ENCODE peak calls at places on chromosomes 6 and 20, in five cellular contexts. X is HCT116, H is K562, L is Panc1, N is upper lobe of left lung. M is an unnamed sample. For H3K4me1, the result is how much of the 10 kb centered on the place peaks cover.

GRCh38 chr20:35468671-35469334 is 13.4 kb downstream of the CEP250 start:
- ATAC-seq in X (no peak), H (no peak), L (no peak), N (no peak), M (no peak)

GRCh38 chr6:139925894-139926641 is 551.6 kb upstream of the CITED2 start:
- ATAC-seq in X (no peak), H (no peak), L (no peak), N (peak), M (peak)

GRCh38 chr20:48910360-48910781 is 11.1 kb upstream of the ARFGEF2 start:
- ATAC-seq in X (no peak), H (no peak), L (no peak), N (peak), M (peak)

GRCh38 chr6:7124631-7125030 is 16.9 kb downstream of the RREB1 start:
- ATAC-seq in X (no peak), H (no peak), L (no peak), N (no peak), M (no peak)

GRCh38 chr20:10157539-10157938 is 61.1 kb upstream of the SNAP25 start:
- ATAC-seq in X (no peak), H (no peak), L (no peak), N (no peak), M (no peak)

GRCh38 chr6:109023348-109023925 is 71.2 kb downstream of the SESN1 start:
- ATAC-seq in X (no peak), H (no peak), L (no peak), N (no peak), M (no peak)

GRCh38 chr20:58659841-58660240 is 8.8 kb downstream of the STX16 start:
- ATAC-seq in X (peak), H (no peak), L (no peak), N (no peak), M (no peak)

GRCh38 chr20:19849341-19850189 is 91.5 kb downstream of the RIN2 start:
- ATAC-seq in X (no peak), H (no peak), L (no peak), N (no peak), M (peak)

GRCh38 chr20:32820000-32820697 is 395 bp downstream of the MAPRE1 start:
- ATAC-seq in X (peak), H (peak), L (peak), N (peak), M (peak)

GRCh38 chr6:42315991-42316378 is 98.3 kb upstream of the MRPS10 start:
- ATAC-seq in X (peak), H (peak), L (peak), N (peak), M (no peak)

GRCh38 chr6:17666646-17667045 is 40.1 kb downstream of the NUP153 start:
- ATAC-seq in X (no peak), H (no peak), L (no peak), N (no peak), M (no peak)

GRCh38 chr6:162032620-162033019 is 694.9 kb downstream of the PRKN start:
- ATAC-seq in X (no peak), H (no peak), L (no peak), N (peak), M (no peak)

GRCh38 chr6:160300076-160300695 is 41.6 kb upstream of the SLC22A2 start:
- ATAC-seq in X (peak), H (peak), L (no peak), N (no peak), M (no peak)

GRCh38 chr6:142404751-142405150 is 102.9 kb downstream of the ADGRG6 start:
- ATAC-seq in X (no peak), H (no peak), L (peak), N (no peak), M (no peak)

GRCh38 chr6:157786221-157786620 is 36.8 kb upstream of the SNX9 start:
- ATAC-seq in X (no peak), H (no peak), L (no peak), N (no peak), M (no peak)

GRCh38 chr6:7114744-7115451 is 7.1 kb downstream of the RREB1 start:
- ATAC-seq in X (no peak), H (peak), L (no peak), N (no peak), M (no peak)

GRCh38 chr6:142915129-142915697 is 29.8 kb downstream of the HIVEP2 start:
- ATAC-seq in X (no peak), H (no peak), L (no peak), N (no peak), M (no peak)

GRCh38 chr6:166760288-166760687 is 133.2 kb upstream of the RPS6KA2 start:
- ATAC-seq in X (no peak), H (no peak), L (no peak), N (no peak), M (no peak)

GRCh38 chr20:20060234-20060998 is 8.1 kb downstream of the CFAP61 start:
- ATAC-seq in X (no peak), H (no peak), L (no peak), N (no peak), M (no peak)

GRCh38 chr20:31920275-31920855 is 31.5 kb downstream of the PDRG1 start:
- ATAC-seq in X (peak), H (peak), L (no peak), N (no peak), M (no peak)

GRCh38 chr20:41078329-41078728 is 49.7 kb downstream of the TOP1 start:
- ATAC-seq in X (peak), H (peak), L (peak), N (peak), M (peak)

GRCh38 chr6:159249752-159250151 is 80.6 kb downstream of the FNDC1 start:
- ATAC-seq in X (no peak), H (no peak), L (no peak), N (no peak), M (peak)

GRCh38 chr6:358432-358831 is 33.1 kb upstream of the IRF4 start:
- ATAC-seq in X (no peak), H (no peak), L (no peak), N (no peak), M (no peak)

GRCh38 chr20:602357-602970 is 7.6 kb downstream of the TCF15 start:
- ATAC-seq in X (no peak), H (no peak), L (no peak), N (no peak), M (peak)

GRCh38 chr6:25749837-25750236 is 4.7 kb upstream of the SLC17A4 start:
- ATAC-seq in X (no peak), H (no peak), L (no peak), N (no peak), M (no peak)

GRCh38 chr20:8082025-8082424 is 50.0 kb upstream of the PLCB1 start:
- ATAC-seq in X (peak), H (no peak), L (no peak), N (peak), M (no peak)

GRCh38 chr20:45305262-45305661 is 1.4 kb upstream of the RBPJL start:
- ATAC-seq in X (peak), H (peak), L (no peak), N (no peak), M (no peak)

GRCh38 chr6:138944412-138944811 is 43.6 kb downstream of the REPS1 start:
- ATAC-seq in X (no peak), H (peak), L (no peak), N (no peak), M (no peak)

GRCh38 chr6:25343984-25344383 is 64.8 kb downstream of the CARMIL1 start:
- ATAC-seq in X (no peak), H (no peak), L (no peak), N (no peak), M (no peak)

GRCh38 chr20:64084209-64085152 is at the start of gene LKAAEAR1:
- ATAC-seq in X (no peak), H (no peak), L (peak), N (no peak), M (no peak)

GRCh38 chr6:4942673-4943009 is 61.2 kb downstream of the RPP40 start:
- ATAC-seq in X (peak), H (peak), L (peak), N (no peak), M (no peak)

GRCh38 chr6:167443098-167443680 is 118.3 kb downstream of the TTLL2 start:
- ATAC-seq in X (no peak), H (no peak), L (no peak), N (no peak), M (no peak)

GRCh38 chr6:116876107-116876506 is 935 bp upstream of the RFX6 start:
- ATAC-seq in X (no peak), H (no peak), L (peak), N (no peak), M (no peak)

GRCh38 chr6:2804516-2804915 is 37.1 kb downstream of the SERPINB1 start:
- ATAC-seq in X (no peak), H (no peak), L (no peak), N (no peak), M (no peak)
- H3K4me1 ChIP-seq in X (under half), H (under half), L (under half), N (under half), M (under half)

GRCh38 chr6:130810307-130811030 is 16.7 kb upstream of the SMLR1 start:
- ATAC-seq in X (no peak), H (no peak), L (no peak), N (no peak), M (no peak)
- TF ChIP-seq POLR2AphosphoS5 in X (no peak), H (no peak), L (no peak), N (no peak), M (no peak)

DNA sequence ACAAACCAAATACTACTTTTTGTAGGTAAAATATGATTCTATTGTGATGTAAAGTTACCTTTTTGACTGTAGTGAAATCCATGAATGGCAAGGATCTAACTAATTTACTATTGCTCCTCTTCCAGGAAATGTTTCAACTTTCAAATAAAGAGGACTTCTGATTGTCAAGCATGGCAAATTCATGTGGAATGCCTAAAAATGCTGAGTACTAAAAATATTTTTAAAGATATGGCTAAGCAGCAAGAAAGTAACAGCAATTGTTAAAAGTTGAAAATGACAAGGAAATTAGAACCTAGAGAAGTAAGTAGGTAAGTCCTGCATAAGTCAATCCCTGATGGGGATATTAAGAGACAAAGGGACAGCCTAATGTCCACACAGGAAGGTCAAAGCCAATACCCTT is 126.0 kb downstream of the BACH2 start:
- ATAC-seq in X (no peak), H (no peak), L (no peak), N (no peak), M (no peak)
- H3K4me1 ChIP-seq in X (under half), H (under half), L (under half), N (under half), M (under half)

GRCh38 chr6:112253842-112254816 is at the start of gene LAMA4:
- ATAC-seq in X (peak), H (peak), L (peak), N (peak), M (peak)
- TF ChIP-seq POLR2AphosphoS5 in X (no peak), H (no peak), L (no peak), N (peak), M (peak)

DNA sequence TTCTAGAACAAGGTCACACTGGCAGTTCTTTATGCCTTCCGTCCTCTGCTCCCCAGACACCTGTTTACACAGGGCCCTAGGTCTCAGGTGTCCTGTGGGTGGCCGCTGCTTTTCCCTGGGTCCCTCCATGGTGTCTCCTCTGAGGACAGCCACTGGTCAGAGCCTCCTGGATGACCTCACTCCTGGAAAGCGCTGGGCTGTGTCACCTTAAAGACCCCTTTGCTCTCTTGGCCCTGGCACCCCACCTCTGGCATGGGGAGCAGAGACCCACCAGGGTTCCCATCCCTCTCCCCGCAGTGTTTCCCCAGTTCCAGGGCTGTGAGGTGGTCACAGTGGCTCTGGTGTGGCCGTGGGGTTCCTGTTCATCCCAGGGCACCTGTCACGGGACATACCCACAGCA is 33.9 kb downstream of the NTSR1 start:
- ATAC-seq in X (no peak), H (no peak), L (no peak), N (no peak), M (no peak)
- H3K4me1 ChIP-seq in X (half or more), H (under half), L (under half), N (under half), M (under half)

GRCh38 chr6:133893324-133893692 is 4.4 kb downstream of the TCF21 start:
- ATAC-seq in X (no peak), H (no peak), L (no peak), N (no peak), M (no peak)
- TF ChIP-seq POLR2AphosphoS5 in X (no peak), H (no peak), L (no peak), N (no peak), M (no peak)

DNA sequence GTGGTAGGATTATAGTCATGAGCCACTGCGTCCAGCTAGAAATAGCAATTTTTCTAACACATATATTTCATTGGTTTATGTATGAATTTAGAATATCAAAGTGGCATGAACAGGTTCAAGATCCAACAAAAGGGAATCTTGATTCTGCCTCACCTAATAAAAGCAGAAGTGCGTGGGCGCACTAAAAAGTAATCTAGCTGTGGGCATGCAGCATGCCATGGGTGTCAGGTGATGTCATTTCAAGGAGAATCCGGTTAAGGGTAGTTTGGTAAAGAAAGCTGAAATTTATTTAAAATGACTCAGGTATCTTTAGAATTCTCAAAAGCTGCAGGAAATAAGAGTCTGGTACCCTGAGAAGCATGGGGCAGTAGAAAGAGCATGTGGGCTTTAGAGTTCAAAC is 17.6 kb downstream of the LRRN4 start:
- ATAC-seq in X (no peak), H (no peak), L (no peak), N (no peak), M (no peak)
- H3K4me1 ChIP-seq in X (under half), H (under half), L (under half), N (under half), M (under half)

DNA sequence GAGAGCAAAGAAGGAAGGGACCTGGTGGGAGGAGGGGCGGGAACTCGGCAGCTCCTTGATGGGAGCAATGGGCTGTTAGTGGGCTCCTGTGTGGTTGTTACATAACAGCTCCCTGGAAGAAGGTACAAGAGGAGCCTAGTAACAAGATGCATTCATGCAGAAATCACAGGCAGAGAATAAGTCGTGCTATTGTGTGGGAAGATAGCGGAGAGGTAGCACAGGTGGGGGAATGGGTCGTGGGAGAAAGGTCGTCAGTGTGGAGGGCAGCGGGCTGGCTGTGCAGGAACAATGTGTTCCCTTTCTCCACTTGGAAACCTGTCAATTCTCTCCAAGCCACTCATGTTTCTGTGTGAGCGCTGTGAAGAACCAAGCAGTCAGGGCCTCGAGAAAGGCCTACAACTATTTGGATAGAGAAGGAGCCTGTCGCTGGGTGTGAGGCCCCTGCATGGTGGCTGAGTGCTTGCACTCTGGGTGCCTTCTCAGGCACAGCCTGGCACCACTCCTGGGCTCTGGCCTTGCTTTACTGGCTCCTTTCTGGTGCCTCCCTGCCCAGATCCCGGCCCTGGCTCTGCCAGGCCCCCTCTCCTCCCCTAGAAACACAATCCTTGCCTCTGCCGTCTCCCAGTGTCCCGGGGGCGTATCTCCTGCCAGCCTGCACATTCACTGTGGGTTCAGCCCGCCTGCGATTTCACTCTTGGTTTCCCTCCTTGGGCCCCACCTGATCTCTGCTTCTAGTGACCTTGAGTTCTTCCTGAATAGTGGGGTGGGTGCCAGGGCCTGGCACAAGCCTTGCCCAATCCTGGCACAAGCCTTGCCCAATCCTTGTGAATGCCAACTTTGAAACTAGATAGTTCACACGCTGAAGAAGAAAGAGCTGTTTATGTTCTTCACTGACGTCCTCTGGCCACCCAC is 7.4 kb upstream of the FGD2 start:
- ATAC-seq in X (no peak), H (no peak), L (no peak), N (peak), M (peak)
- TF ChIP-seq POLR2AphosphoS5 in X (no peak), H (no peak), L (no peak), N (no peak), M (peak)

DNA sequence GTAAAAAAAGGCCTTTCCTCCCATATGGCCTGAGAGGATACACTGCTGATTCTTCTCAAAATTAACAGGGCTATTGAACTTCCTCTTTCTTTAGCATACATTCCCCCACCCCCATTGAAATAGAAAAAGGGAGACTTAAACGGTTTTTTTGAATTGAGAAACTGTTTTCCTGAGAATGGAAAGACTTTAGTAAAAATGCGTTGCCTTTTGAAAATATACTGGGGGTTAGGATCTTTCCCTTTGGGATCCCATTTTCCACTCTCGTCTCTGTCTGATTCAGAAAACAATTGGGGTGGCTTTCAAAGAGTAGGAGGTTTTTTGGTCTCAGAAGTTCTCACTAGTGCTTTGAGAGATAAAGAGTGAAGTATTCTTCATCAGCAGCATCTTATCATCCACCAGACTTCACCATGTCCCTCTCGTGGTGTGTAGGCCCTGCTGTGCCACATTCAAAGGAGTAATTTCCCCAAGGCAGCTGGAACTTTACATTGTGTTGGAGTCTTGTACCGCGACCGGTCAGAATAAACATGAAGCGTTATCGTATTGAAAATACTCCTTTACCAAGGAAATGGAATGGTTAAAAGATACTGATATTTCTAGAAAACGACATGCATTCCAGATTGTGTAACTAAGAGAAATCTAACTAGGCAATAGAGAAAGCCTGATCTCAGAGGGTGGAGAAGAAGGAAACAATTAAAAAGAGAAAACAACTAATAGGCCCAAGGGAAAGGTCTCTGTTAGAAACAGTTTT is 10.6 kb downstream of the MYB start:
- ATAC-seq in X (no peak), H (peak), L (no peak), N (peak), M (no peak)
- H3K4me1 ChIP-seq in X (under half), H (under half), L (under half), N (under half), M (under half)

GRCh38 chr6:44477293-44477894 is 89.9 kb downstream of the CDC5L start:
- ATAC-seq in X (no peak), H (peak), L (no peak), N (no peak), M (no peak)

GRCh38 chr6:44475417-44475778 is 87.9 kb downstream of the CDC5L start:
- ATAC-seq in X (peak), H (peak), L (peak), N (peak), M (no peak)

GRCh38 chr6:44474643-44475042 is 87.1 kb downstream of the CDC5L start:
- ATAC-seq in X (no peak), H (no peak), L (no peak), N (no peak), M (no peak)

GRCh38 chr6:44476849-44477248 is 89.3 kb downstream of the CDC5L start:
- ATAC-seq in X (no peak), H (no peak), L (no peak), N (no peak), M (no peak)

DNA sequence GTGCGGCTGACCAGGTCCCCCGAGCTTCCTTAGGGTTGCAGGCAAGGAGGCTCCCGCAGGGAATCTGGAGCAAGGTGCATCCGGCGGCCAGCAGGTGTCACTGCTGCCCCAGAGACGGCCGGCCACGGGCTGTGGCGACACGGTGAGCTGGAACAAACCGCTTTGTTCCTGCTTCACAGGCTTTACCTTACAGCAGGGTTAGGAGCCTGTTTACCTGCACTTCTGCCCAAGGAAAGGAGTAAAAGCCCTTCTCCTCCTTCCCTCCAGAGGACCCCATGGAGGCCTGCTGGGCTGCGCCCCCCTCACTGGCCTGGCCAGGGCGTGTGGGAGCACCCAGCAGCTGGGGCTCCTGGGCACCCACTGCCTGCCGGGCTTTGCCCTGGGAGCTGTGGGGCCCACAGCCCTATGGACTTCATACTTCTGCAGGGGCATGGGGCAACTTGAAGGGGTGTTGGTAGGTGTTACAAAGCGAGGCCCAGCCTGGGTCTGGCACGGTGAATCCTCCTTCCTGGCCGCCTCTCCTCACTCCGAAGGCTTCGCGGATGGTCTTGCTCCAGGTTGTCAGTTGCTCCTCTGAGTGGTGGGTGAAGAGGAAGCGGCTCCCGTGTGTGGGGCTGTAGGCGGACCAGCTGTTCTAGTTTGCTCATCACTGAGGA is 88.4 kb downstream of the CDC5L start:
- ATAC-seq in X (peak), H (peak), L (peak), N (peak), M (peak)
- TF ChIP-seq POLR2AphosphoS5 in X (peak), H (no peak), L (no peak), N (no peak), M (no peak)